ENCODE peak calls at places on chromosome 21, in ten cellular contexts. One of them, this sample, is unnamed.

GRCh38 chr21:25850126-25850831 is 115.5 kb downstream of the GABPA start:
- DNase-seq in breast epithelium: no peak
- DNase-seq in sigmoid colon: no peak
- DNase-seq in prostate gland: no peak
- DNase-seq in spleen: no peak
- DNase-seq in H1: no peak
- DNase-seq in GM12892: no peak
- DNase-seq in stomach: no peak
- DNase-seq in HCT116: no peak
- DNase-seq in K562: no peak
- DNase-seq in this sample: no peak

GRCh38 chr21:24955275-24955961 is 651.9 kb downstream of the MRPL39 start:
- DNase-seq in breast epithelium: no peak
- DNase-seq in sigmoid colon: no peak
- DNase-seq in prostate gland: no peak
- DNase-seq in spleen: no peak
- DNase-seq in H1: no peak
- DNase-seq in GM12892: no peak
- DNase-seq in stomach: no peak
- DNase-seq in HCT116: no peak
- DNase-seq in K562: no peak
- DNase-seq in this sample: peak

GRCh38 chr21:21897275-21897883 is 899.2 kb downstream of the NCAM2 start:
- DNase-seq in breast epithelium: no peak
- DNase-seq in sigmoid colon: no peak
- DNase-seq in prostate gland: peak
- DNase-seq in spleen: no peak
- DNase-seq in H1: no peak
- DNase-seq in GM12892: no peak
- DNase-seq in stomach: no peak
- DNase-seq in HCT116: no peak
- DNase-seq in K562: no peak
- DNase-seq in this sample: no peak

GRCh38 chr21:32322676-32323075 is 24.0 kb downstream of the MRAP start:
- DNase-seq in breast epithelium: no peak
- DNase-seq in sigmoid colon: no peak
- DNase-seq in prostate gland: no peak
- DNase-seq in spleen: no peak
- DNase-seq in H1: no peak
- DNase-seq in GM12892: no peak
- DNase-seq in stomach: no peak
- DNase-seq in HCT116: no peak
- DNase-seq in K562: no peak
- DNase-seq in this sample: no peak

GRCh38 chr21:36482673-36483072 is 2.8 kb upstream of the CLDN14 start:
- DNase-seq in breast epithelium: no peak
- DNase-seq in sigmoid colon: no peak
- DNase-seq in prostate gland: no peak
- DNase-seq in spleen: no peak
- DNase-seq in H1: no peak
- DNase-seq in GM12892: no peak
- DNase-seq in stomach: no peak
- DNase-seq in HCT116: no peak
- DNase-seq in K562: no peak
- DNase-seq in this sample: no peak

GRCh38 chr21:26593800-26594199 is 20.7 kb upstream of the CYYR1 start:
- DNase-seq in breast epithelium: no peak
- DNase-seq in sigmoid colon: no peak
- DNase-seq in prostate gland: no peak
- DNase-seq in spleen: no peak
- DNase-seq in H1: no peak
- DNase-seq in GM12892: no peak
- DNase-seq in stomach: no peak
- DNase-seq in HCT116: no peak
- DNase-seq in K562: no peak
- DNase-seq in this sample: no peak

GRCh38 chr21:37430184-37430821 is 63.7 kb downstream of the DYRK1A start:
- DNase-seq in breast epithelium: peak
- DNase-seq in sigmoid colon: no peak
- DNase-seq in prostate gland: peak
- DNase-seq in spleen: no peak
- DNase-seq in H1: no peak
- DNase-seq in GM12892: no peak
- DNase-seq in stomach: no peak
- DNase-seq in HCT116: no peak
- DNase-seq in K562: no peak
- DNase-seq in this sample: no peak

GRCh38 chr21:38352536-38353219 is 95.9 kb downstream of the KCNJ15 start:
- DNase-seq in breast epithelium: no peak
- DNase-seq in sigmoid colon: no peak
- DNase-seq in prostate gland: peak
- DNase-seq in spleen: no peak
- DNase-seq in H1: peak
- DNase-seq in GM12892: no peak
- DNase-seq in stomach: peak
- DNase-seq in HCT116: peak
- DNase-seq in K562: peak
- DNase-seq in this sample: peak

GRCh38 chr21:39620856-39621255 is 8.1 kb downstream of the B3GALT5 start:
- DNase-seq in breast epithelium: no peak
- DNase-seq in sigmoid colon: no peak
- DNase-seq in prostate gland: no peak
- DNase-seq in spleen: no peak
- DNase-seq in H1: peak
- DNase-seq in GM12892: no peak
- DNase-seq in stomach: no peak
- DNase-seq in HCT116: no peak
- DNase-seq in K562: no peak
- DNase-seq in this sample: no peak

GRCh38 chr21:35051287-35051818 is 2.3 kb upstream of the RUNX1 start:
- DNase-seq in breast epithelium: no peak
- DNase-seq in sigmoid colon: peak
- DNase-seq in prostate gland: peak
- DNase-seq in spleen: peak
- DNase-seq in H1: peak
- DNase-seq in GM12892: peak
- DNase-seq in stomach: peak
- DNase-seq in HCT116: peak
- DNase-seq in K562: peak
- DNase-seq in this sample: peak
- TF ChIP-seq POLR2A in breast epithelium: no peak
- TF ChIP-seq POLR2A in sigmoid colon: no peak
- TF ChIP-seq POLR2A in prostate gland: no peak
- TF ChIP-seq POLR2A in spleen: no peak
- TF ChIP-seq POLR2A in H1: no peak
- TF ChIP-seq POLR2A in GM12892: no peak
- TF ChIP-seq POLR2A in stomach: no peak
- TF ChIP-seq POLR2A in HCT116: no peak
- TF ChIP-seq POLR2A in K562: peak
- TF ChIP-seq POLR2A in this sample: peak

GRCh38 chr21:31172328-31172727 is 134.1 kb upstream of the KRTAP19-8 start:
- DNase-seq in breast epithelium: no peak
- DNase-seq in sigmoid colon: no peak
- DNase-seq in prostate gland: no peak
- DNase-seq in spleen: no peak
- DNase-seq in H1: no peak
- DNase-seq in GM12892: no peak
- DNase-seq in stomach: no peak
- DNase-seq in HCT116: no peak
- DNase-seq in K562: no peak
- DNase-seq in this sample: no peak

GRCh38 chr21:31176080-31176551 is 137.8 kb upstream of the KRTAP19-8 start:
- DNase-seq in breast epithelium: no peak
- DNase-seq in sigmoid colon: no peak
- DNase-seq in prostate gland: no peak
- DNase-seq in spleen: no peak
- DNase-seq in H1: no peak
- DNase-seq in GM12892: no peak
- DNase-seq in stomach: no peak
- DNase-seq in HCT116: no peak
- DNase-seq in K562: no peak
- DNase-seq in this sample: no peak

GRCh38 chr21:31176725-31177124 is 138.4 kb upstream of the KRTAP19-8 start:
- DNase-seq in breast epithelium: no peak
- DNase-seq in sigmoid colon: no peak
- DNase-seq in prostate gland: no peak
- DNase-seq in spleen: no peak
- DNase-seq in H1: no peak
- DNase-seq in GM12892: no peak
- DNase-seq in stomach: no peak
- DNase-seq in HCT116: no peak
- DNase-seq in K562: no peak
- DNase-seq in this sample: no peak

DNA sequence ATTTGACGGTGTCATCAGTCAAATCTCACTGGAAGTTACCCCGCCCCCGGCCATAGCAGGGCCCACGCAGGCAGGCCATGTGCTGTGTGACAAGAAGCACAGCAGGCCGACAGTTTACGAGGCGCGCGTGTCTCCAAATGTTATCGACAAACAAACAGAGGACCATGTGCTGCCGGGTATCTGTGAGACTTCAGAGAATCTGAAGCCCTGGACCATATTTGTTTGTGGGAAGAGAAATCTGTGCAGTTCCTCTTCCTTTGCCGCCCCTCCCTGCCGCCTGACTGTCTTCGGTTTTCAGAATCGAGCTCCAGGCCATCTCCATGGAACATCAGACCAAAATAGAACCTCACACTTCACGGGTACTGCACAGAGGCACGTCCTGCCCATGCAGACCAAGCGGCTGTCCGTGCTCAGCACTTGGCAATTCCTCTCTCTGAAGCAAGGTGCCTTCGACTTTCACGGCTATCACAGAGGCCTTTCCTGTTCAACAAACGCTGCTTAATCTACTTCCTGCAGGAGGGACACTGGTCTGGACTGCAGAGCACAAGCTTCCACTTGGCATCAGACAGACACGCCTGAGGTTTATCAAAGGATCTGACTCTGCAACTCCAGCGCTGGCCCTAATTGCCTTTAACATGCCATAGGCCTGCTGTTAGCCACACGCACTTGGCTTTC is 135.7 kb upstream of the KRTAP19-8 start:
- DNase-seq in breast epithelium: no peak
- DNase-seq in sigmoid colon: no peak
- DNase-seq in prostate gland: no peak
- DNase-seq in spleen: no peak
- DNase-seq in H1: no peak
- DNase-seq in GM12892: no peak
- DNase-seq in stomach: peak
- DNase-seq in HCT116: no peak
- DNase-seq in K562: no peak
- DNase-seq in this sample: no peak
- TF ChIP-seq POLR2AphosphoS5 in breast epithelium: no peak
- TF ChIP-seq POLR2AphosphoS5 in sigmoid colon: no peak
- TF ChIP-seq POLR2AphosphoS5 in prostate gland: no peak
- TF ChIP-seq POLR2AphosphoS5 in spleen: peak
- TF ChIP-seq POLR2AphosphoS5 in H1: no peak
- TF ChIP-seq POLR2AphosphoS5 in GM12892: no peak
- TF ChIP-seq POLR2AphosphoS5 in stomach: no peak
- TF ChIP-seq POLR2AphosphoS5 in HCT116: no peak
- TF ChIP-seq POLR2AphosphoS5 in K562: no peak
- TF ChIP-seq POLR2AphosphoS5 in this sample: no peak

GRCh38 chr21:44074315-44074958 is 32.8 kb upstream of the PWP2 start:
- DNase-seq in breast epithelium: no peak
- DNase-seq in sigmoid colon: no peak
- DNase-seq in prostate gland: no peak
- DNase-seq in spleen: no peak
- DNase-seq in H1: no peak
- DNase-seq in GM12892: no peak
- DNase-seq in stomach: no peak
- DNase-seq in HCT116: no peak
- DNase-seq in K562: no peak
- DNase-seq in this sample: no peak
- TF ChIP-seq POLR2A in breast epithelium: no peak
- TF ChIP-seq POLR2A in sigmoid colon: no peak
- TF ChIP-seq POLR2A in prostate gland: no peak
- TF ChIP-seq POLR2A in spleen: no peak
- TF ChIP-seq POLR2A in H1: no peak
- TF ChIP-seq POLR2A in GM12892: no peak
- TF ChIP-seq POLR2A in stomach: no peak
- TF ChIP-seq POLR2A in HCT116: no peak
- TF ChIP-seq POLR2A in K562: no peak
- TF ChIP-seq POLR2A in this sample: no peak

DNA sequence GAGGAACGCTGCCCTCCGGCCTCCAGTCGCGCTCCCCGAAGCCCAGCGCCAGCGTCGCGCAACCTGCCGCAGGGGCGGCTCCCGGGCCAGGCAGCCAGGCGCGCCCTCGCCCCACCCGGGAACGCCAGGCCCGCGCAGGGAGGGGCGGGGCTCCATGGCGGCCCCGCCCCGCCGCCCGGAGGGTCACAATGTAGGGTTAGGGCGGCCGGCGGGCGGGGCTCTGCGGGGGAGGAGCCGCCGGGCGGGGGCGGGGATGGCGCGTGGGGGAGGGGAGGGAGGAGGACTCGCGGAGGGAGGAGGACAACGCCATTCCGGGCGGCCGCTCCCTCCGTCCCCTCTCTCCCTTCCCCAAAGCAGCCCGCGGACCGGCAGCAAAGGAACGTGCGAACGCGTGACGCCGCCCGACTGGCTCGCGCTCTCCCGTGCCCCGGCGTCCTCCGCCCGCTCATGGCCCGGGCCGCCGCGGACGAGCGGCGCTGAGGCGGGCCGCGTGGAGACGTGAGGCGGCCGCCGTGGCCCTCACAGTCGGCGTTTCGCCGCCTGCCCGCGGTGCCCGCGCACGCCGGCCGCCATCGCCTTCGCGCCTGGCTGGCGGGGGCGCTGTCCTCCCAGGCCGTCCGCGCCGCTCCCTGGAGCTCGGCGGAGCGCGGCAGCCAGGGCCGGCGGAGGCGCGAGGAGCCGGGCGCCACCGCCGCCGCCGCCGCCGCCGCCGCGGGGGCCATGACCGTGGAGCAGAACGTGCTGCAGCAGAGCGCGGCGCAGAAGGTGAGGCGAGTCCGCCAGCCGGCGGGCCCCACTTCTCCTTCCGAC is at the start of gene USP25:
- DNase-seq in breast epithelium: peak
- DNase-seq in sigmoid colon: peak
- DNase-seq in prostate gland: peak
- DNase-seq in spleen: peak
- DNase-seq in H1: peak
- DNase-seq in GM12892: peak
- DNase-seq in stomach: peak
- DNase-seq in HCT116: peak
- DNase-seq in K562: peak
- DNase-seq in this sample: peak
- TF ChIP-seq POLR2AphosphoS5 in breast epithelium: peak
- TF ChIP-seq POLR2AphosphoS5 in sigmoid colon: peak
- TF ChIP-seq POLR2AphosphoS5 in prostate gland: peak
- TF ChIP-seq POLR2AphosphoS5 in spleen: peak
- TF ChIP-seq POLR2AphosphoS5 in H1: peak
- TF ChIP-seq POLR2AphosphoS5 in GM12892: peak
- TF ChIP-seq POLR2AphosphoS5 in stomach: peak
- TF ChIP-seq POLR2AphosphoS5 in HCT116: peak
- TF ChIP-seq POLR2AphosphoS5 in K562: peak
- TF ChIP-seq POLR2AphosphoS5 in this sample: peak